ENCODE peak calls at places on chromosomes 12 and 14, in four cellular contexts. C, F, A and Y are unnamed samples.

GRCh38 chr14:78005325-78005724 is 164.8 kb upstream of the NRXN3 start:
- DNase-seq in A (no peak), F (peak), C (peak), Y (no peak)

GRCh38 chr12:48104531-48104930 is 1.3 kb downstream of the SENP1 start:
- DNase-seq in A (no peak), C (no peak), F (no peak), Y (no peak)

GRCh38 chr14:38507299-38507698 is 251.4 kb upstream of the CLEC14A start:
- DNase-seq in A (no peak), C (no peak), F (no peak), Y (no peak)

GRCh38 chr14:59186316-59186715 is 2.2 kb upstream of the DAAM1 start:
- DNase-seq in F (no peak), C (no peak), A (no peak), Y (no peak)

GRCh38 chr12:122336015-122336946 is 70.0 kb upstream of the VPS33A start:
- DNase-seq in A (peak), F (peak), C (no peak), Y (peak)

GRCh38 chr14:104090071-104090748 is 4.7 kb downstream of the ASPG start:
- DNase-seq in F (no peak), A (no peak), C (no peak), Y (no peak)

GRCh38 chr14:60266021-60266937 is 17.3 kb downstream of the PPM1A start:
- DNase-seq in A (peak), F (peak), C (no peak), Y (peak)

GRCh38 chr14:76311410-76311758 is 64.6 kb upstream of the ESRRB start:
- DNase-seq in A (no peak), C (no peak), F (no peak), Y (no peak)

GRCh38 chr14:20400965-20401593 is 12.2 kb downstream of the TEP1 start:
- DNase-seq in C (no peak), A (peak), F (no peak), Y (no peak)

GRCh38 chr12:127310548-127310947 is 956.4 kb upstream of the TMEM132C start:
- DNase-seq in C (no peak), A (no peak), F (no peak), Y (no peak)

GRCh38 chr12:130876758-130877157 is 4.9 kb downstream of the RAN start:
- DNase-seq in C (no peak), F (no peak), A (no peak), Y (no peak)

GRCh38 chr14:71060274-71060673 is 153.0 kb downstream of the PCNX1 start:
- DNase-seq in A (no peak), C (no peak), F (no peak), Y (no peak)

DNA sequence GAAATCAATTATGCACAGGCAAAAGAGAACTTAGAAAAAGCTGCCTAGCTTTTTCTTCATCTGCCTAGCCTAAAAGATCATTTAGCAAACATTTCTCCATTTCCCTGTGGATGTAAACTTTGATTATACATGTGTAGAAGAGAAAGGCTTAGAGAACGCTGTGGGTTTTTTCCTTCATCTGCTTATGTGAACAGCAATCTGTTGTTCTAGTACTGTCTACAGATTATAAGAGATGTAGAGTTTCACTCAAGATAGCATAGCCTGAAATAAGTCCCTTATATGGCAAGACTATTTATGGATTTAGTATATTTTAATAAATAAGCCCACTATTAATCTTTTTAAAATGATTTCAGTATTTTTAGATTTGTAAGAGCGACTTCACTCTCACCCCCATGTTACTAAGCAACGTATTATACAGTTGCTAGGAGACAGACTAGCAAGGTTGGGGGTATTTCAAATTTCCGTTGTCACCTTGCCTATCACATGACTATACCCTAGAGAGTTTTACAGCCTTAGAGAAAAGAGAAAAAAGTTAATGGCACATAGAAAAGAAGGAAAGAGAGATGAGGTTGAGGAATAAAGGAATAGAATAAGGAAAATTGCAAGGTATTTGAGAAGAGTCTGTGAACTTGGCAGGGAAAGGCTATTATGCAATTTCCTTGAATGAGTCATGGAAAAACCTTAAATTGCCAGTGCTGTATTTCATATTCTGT is 12.2 kb upstream of the TUBA1A start:
- DNase-seq in F (peak), A (no peak), C (peak), Y (no peak)
- TF ChIP-seq FOXM1 in F (no peak), A (no peak), C (peak), Y (no peak)

DNA sequence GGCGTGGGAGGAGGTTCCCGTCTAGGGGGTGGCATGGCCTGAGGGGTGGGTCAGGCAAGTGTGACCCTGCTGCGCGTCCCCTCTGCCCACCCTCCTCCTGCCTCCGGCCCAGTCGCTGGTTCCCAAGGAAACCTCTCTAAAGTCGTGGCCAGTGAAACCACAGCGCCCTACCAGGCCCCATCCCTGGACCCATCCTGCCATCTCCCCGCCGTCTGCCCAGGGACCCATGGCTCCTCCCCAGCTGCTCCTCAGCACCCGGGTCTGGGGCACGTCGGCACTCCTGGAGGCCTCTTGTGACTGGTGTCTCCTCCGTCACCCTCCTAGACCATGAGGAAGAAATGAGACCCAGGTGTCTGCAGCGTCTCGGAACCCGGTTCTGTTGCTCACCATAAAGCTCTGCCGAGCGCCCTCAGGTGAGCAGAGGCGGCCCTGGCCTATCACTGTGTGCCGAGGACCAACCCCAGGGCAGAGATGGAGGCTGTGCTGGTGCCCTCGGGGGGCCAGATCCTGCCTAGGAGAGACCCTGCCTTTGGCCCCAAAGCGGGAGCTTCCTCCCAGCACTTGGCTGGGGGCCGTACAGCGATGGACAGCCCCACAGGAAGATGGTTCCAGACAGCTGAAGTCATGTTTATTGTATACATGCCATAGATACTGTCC is 222.3 kb upstream of the RTL1 start:
- DNase-seq in C (no peak), A (no peak), F (no peak), Y (no peak)
- TF ChIP-seq TARDBP in C (no peak), A (no peak), F (no peak), Y (no peak)

DNA sequence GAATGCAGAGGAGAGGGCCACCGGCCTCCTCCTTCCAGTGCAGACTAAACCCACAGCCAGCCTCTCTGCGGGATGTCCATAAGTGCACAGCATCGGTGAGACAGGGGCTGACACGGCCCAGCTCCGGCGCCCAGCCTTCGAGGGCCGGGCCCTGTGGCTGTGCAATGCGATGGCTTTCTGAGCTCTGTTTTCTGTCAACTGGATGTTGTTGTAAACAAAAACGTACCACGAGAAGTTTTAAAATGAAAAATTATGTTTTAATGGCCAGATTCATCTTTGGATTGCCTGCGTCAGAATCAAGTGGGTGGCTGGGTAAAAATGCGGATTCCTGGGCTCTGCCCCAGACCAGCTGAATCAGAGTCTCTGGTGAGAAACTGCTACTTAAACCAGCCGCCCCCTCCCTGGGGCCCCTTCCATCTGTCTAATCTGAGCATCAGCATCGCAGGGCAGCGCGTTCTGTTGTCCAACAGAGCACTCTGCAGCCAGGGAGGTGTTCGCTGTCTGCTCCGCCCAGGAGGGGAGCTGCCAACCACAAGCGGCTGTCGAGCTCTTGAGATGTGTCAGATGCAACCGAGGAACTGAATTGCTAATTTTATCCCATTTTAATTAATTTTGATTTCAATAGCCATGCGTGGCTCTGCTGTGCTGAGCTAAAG is 133.4 kb downstream of the RFLNA start:
- DNase-seq in F (no peak), A (no peak), C (no peak), Y (no peak)
- TF ChIP-seq FOXM1 in F (no peak), A (no peak), C (no peak), Y (no peak)

GRCh38 chr14:61342486-61342885 is 21.1 kb downstream of the PRKCH start:
- DNase-seq in F (no peak), A (no peak), C (peak), Y (no peak)
- TF ChIP-seq TARDBP in F (no peak), A (no peak), C (no peak), Y (no peak)

GRCh38 chr14:24143511-24143910 is 2.1 kb upstream of the EMC9 start:
- DNase-seq in C (no peak), F (no peak), A (no peak), Y (no peak)
- TF ChIP-seq FOXM1 in C (no peak), F (no peak), A (no peak), Y (no peak)

GRCh38 chr12:26123482-26123980 is 1.3 kb downstream of the BHLHE41 start:
- DNase-seq in F (no peak), C (no peak), A (no peak), Y (no peak)

GRCh38 chr12:26127404-26127803 is 2.6 kb upstream of the BHLHE41 start:
- DNase-seq in C (no peak), F (no peak), A (no peak), Y (no peak)

GRCh38 chr12:26124491-26125450 is at the start of gene BHLHE41:
- DNase-seq in F (peak), A (no peak), C (no peak), Y (peak)

GRCh38 chr12:26126340-26127284 is 1.8 kb upstream of the BHLHE41 start:
- DNase-seq in A (peak), F (peak), C (no peak), Y (peak)

GRCh38 chr12:26125451-26126339 is 858 bp upstream of the BHLHE41 start:
- DNase-seq in C (no peak), F (peak), A (peak), Y (peak)
- TF ChIP-seq TARDBP in C (no peak), F (no peak), A (no peak), Y (no peak)